ENCODE peak calls at places on chromosomes 1 and 21, in six cellular contexts. R is amniotic stem cell; P is T-cell; Z is stimulated activated naive CD8-positive, alpha-beta T cell treated with anti-CD3 and anti-CD28 coated beads, Interleukin-15, Interleukin-2, amounts not matched to agents 100 U/mL and 50 U/mL, for 24 hours; F is RCC 7860; C is mesendoderm. G is an unnamed sample.
A peak's percentile ranks its signal among the peaks of the same experiment; 100 is the strongest.

GRCh38 chr1:205053296-205053695 is 10.3 kb downstream of the CNTN2 start:
- DNase-seq in R (no peak), P (no peak), Z (no peak), F (no peak), C (no peak), G (no peak)

GRCh38 chr1:44511769-44512168 is 106.7 kb downstream of the RNF220 start:
- DNase-seq in R (no peak), P (no peak), Z (no peak), F (no peak), C (no peak), G (no peak)

GRCh38 chr1:161200421-161200991 is 1.7 kb upstream of the ADAMTS4 start:
- DNase-seq in R (no peak), P (no peak), Z (no peak), F (no peak), C (no peak), G (no peak)

GRCh38 chr1:7207875-7208646 is 422.8 kb downstream of the CAMTA1 start:
- DNase-seq in R (no peak), P (no peak), Z (peak; percentile 25), F (peak; percentile 33), C (peak; percentile 87), G (no peak)

GRCh38 chr1:59025201-59025600 is 241.4 kb upstream of the JUN start:
- DNase-seq in R (no peak), P (no peak), Z (no peak), F (no peak), C (no peak), G (no peak)

GRCh38 chr1:21621761-21622436 is 47.3 kb downstream of the RAP1GAP start:
- DNase-seq in R (no peak), P (no peak), Z (no peak), F (no peak), C (no peak), G (no peak)

GRCh38 chr1:231147896-231148295 is 14.0 kb upstream of the TRIM67 start:
- DNase-seq in R (no peak), P (no peak), Z (no peak), F (no peak), C (peak; percentile 42), G (no peak)

GRCh38 chr21:44436958-44437357 is 18.4 kb upstream of the LRRC3 start:
- DNase-seq in R (no peak), P (no peak), Z (no peak), F (no peak), C (no peak), G (no peak)

GRCh38 chr21:42574234-42575027 is 60.8 kb downstream of the SLC37A1 start:
- DNase-seq in R (no peak), P (no peak), Z (no peak), F (no peak), C (no peak), G (no peak)

GRCh38 chr1:234629026-234629425 is 19.0 kb upstream of the IRF2BP2 start:
- DNase-seq in R (no peak), P (no peak), Z (no peak), F (no peak), C (no peak), G (no peak)

GRCh38 chr21:14901482-14901958 is 163.3 kb downstream of the NRIP1 start:
- DNase-seq in R (no peak), P (no peak), Z (no peak), F (peak; percentile 95), C (no peak), G (no peak)

GRCh38 chr1:105641407-105641806 is 1415.1 kb upstream of the PRMT6 start:
- DNase-seq in R (no peak), P (no peak), Z (no peak), F (no peak), C (peak; percentile 61), G (no peak)

GRCh38 chr21:43917515-43918384 is 52.7 kb downstream of the AGPAT3 start:
- DNase-seq in R (no peak), P (no peak), Z (peak; percentile 38), F (no peak), C (no peak), G (no peak)

GRCh38 chr21:14917762-14918161 is 147.0 kb downstream of the NRIP1 start:
- DNase-seq in R (no peak), P (no peak), Z (no peak), F (no peak), C (no peak), G (no peak)

GRCh38 chr1:167934407-167935251 is 1.9 kb upstream of the DCAF6 start:
- DNase-seq in R (peak; percentile 6), P (no peak), Z (no peak), F (no peak), C (no peak), G (no peak)

GRCh38 chr1:229093546-229094336 is 177.2 kb upstream of the RAB4A start:
- DNase-seq in R (no peak), P (no peak), Z (no peak), F (no peak), C (peak; percentile 99), G (no peak)

GRCh38 chr1:167663002-167663772 is 33.2 kb downstream of the RCSD1 start:
- DNase-seq in R (no peak), P (no peak), Z (no peak), F (peak; percentile 44), C (peak; percentile 55), G (no peak)

GRCh38 chr1:43706598-43707190 is 642 bp upstream of the ST3GAL3 start:
- DNase-seq in R (no peak), P (no peak), Z (peak; percentile 34), F (peak; percentile 13), C (peak; percentile 81), G (no peak)

GRCh38 chr1:19436716-19437476 is 48.4 kb downstream of the CAPZB start:
- DNase-seq in R (no peak), P (no peak), Z (no peak), F (peak; percentile 41), C (no peak), G (no peak)

GRCh38 chr1:224897501-224897900 is 32.0 kb upstream of the DNAH14 start:
- DNase-seq in R (no peak), P (no peak), Z (no peak), F (no peak), C (no peak), G (no peak)

GRCh38 chr1:231628207-231628876 is 1.8 kb downstream of the DISC1 start:
- DNase-seq in R (no peak), P (no peak), Z (peak; percentile 62), F (no peak), C (no peak), G (no peak)

GRCh38 chr1:114660250-114660649 is 9.6 kb downstream of the DENND2C start:
- DNase-seq in R (no peak), P (no peak), Z (no peak), F (no peak), C (no peak), G (no peak)

GRCh38 chr1:205229916-205230700 is 2.4 kb downstream of the TMCC2 start:
- DNase-seq in R (no peak), P (no peak), Z (no peak), F (no peak), C (no peak), G (no peak)

GRCh38 chr1:227885648-227886502 is 61.9 kb downstream of the WNT9A start:
- DNase-seq in R (no peak), P (peak; percentile 0), Z (no peak), F (no peak), C (no peak), G (no peak)

GRCh38 chr1:229192851-229193250 is 78.1 kb upstream of the RAB4A start:
- DNase-seq in R (no peak), P (no peak), Z (no peak), F (no peak), C (no peak), G (no peak)

GRCh38 chr1:182083851-182084486 is 22.5 kb upstream of the ZNF648 start:
- DNase-seq in R (no peak), P (no peak), Z (no peak), F (no peak), C (no peak), G (no peak)

GRCh38 chr1:167135281-167135840 is 41.5 kb downstream of the STYXL2 start:
- DNase-seq in R (no peak), P (no peak), Z (no peak), F (no peak), C (peak; percentile 75), G (no peak)

GRCh38 chr1:31937300-31938183 is 626 bp downstream of the PTP4A2 start:
- DNase-seq in R (peak; percentile 8), P (peak; percentile 68), Z (peak; percentile 80), F (peak; percentile 26), C (peak; percentile 63), G (no peak)